ENCODE peak calls at places on chromosomes 13 and 19, in six cellular contexts. One of them, this sample, is unnamed.

GRCh38 chr19:38152461-38153379 is 71.3 kb downstream of the DPF1 start:
- DNase-seq in ovary: no peak
- DNase-seq in AG10803: no peak
- DNase-seq in choroid plexus epithelial cell: no peak
- DNase-seq in mucosa of descending colon: no peak
- DNase-seq in foreskin fibroblast: no peak
- DNase-seq in this sample: no peak

GRCh38 chr19:13234518-13234917 is 84.3 kb downstream of the IER2 start:
- DNase-seq in ovary: peak
- DNase-seq in AG10803: peak
- DNase-seq in choroid plexus epithelial cell: no peak
- DNase-seq in mucosa of descending colon: peak
- DNase-seq in foreskin fibroblast: no peak
- DNase-seq in this sample: no peak

GRCh38 chr13:28657784-28658538 is 969 bp upstream of the POMP start:
- DNase-seq in ovary: no peak
- DNase-seq in AG10803: peak
- DNase-seq in choroid plexus epithelial cell: peak
- DNase-seq in mucosa of descending colon: no peak
- DNase-seq in foreskin fibroblast: no peak
- DNase-seq in this sample: no peak

GRCh38 chr13:24386816-24387708 is 77.7 kb downstream of the C1QTNF9 start:
- DNase-seq in ovary: no peak
- DNase-seq in AG10803: no peak
- DNase-seq in choroid plexus epithelial cell: no peak
- DNase-seq in mucosa of descending colon: no peak
- DNase-seq in foreskin fibroblast: no peak
- DNase-seq in this sample: no peak

GRCh38 chr13:40069173-40070044 is 413.9 kb downstream of the COG6 start:
- DNase-seq in ovary: peak
- DNase-seq in AG10803: peak
- DNase-seq in choroid plexus epithelial cell: peak
- DNase-seq in mucosa of descending colon: peak
- DNase-seq in foreskin fibroblast: peak
- DNase-seq in this sample: peak

GRCh38 chr19:35739275-35740107 is 2.8 kb downstream of the IGFLR1 start:
- DNase-seq in ovary: peak
- DNase-seq in AG10803: no peak
- DNase-seq in choroid plexus epithelial cell: no peak
- DNase-seq in mucosa of descending colon: no peak
- DNase-seq in foreskin fibroblast: no peak
- DNase-seq in this sample: no peak

GRCh38 chr13:114309806-114310410 is 4.4 kb upstream of the CHAMP1 start:
- DNase-seq in ovary: no peak
- DNase-seq in AG10803: no peak
- DNase-seq in choroid plexus epithelial cell: no peak
- DNase-seq in mucosa of descending colon: no peak
- DNase-seq in foreskin fibroblast: no peak
- DNase-seq in this sample: no peak

GRCh38 chr13:110348309-110348625 is 41.2 kb downstream of the COL4A2 start:
- DNase-seq in ovary: no peak
- DNase-seq in AG10803: no peak
- DNase-seq in choroid plexus epithelial cell: no peak
- DNase-seq in mucosa of descending colon: no peak
- DNase-seq in foreskin fibroblast: no peak
- DNase-seq in this sample: no peak

GRCh38 chr19:47005873-47006272 is 13.8 kb upstream of the NPAS1 start:
- DNase-seq in ovary: no peak
- DNase-seq in AG10803: no peak
- DNase-seq in choroid plexus epithelial cell: no peak
- DNase-seq in mucosa of descending colon: no peak
- DNase-seq in foreskin fibroblast: no peak
- DNase-seq in this sample: no peak

GRCh38 chr19:7480222-7480974 is 8.4 kb downstream of the PEX11G start:
- DNase-seq in ovary: no peak
- DNase-seq in AG10803: no peak
- DNase-seq in choroid plexus epithelial cell: peak
- DNase-seq in mucosa of descending colon: peak
- DNase-seq in foreskin fibroblast: no peak
- DNase-seq in this sample: no peak

GRCh38 chr13:65468628-65469027 is 1761.5 kb downstream of the PCDH9 start:
- DNase-seq in ovary: no peak
- DNase-seq in AG10803: no peak
- DNase-seq in choroid plexus epithelial cell: peak
- DNase-seq in mucosa of descending colon: no peak
- DNase-seq in foreskin fibroblast: no peak
- DNase-seq in this sample: no peak

GRCh38 chr13:104837756-104838155 is 1697.7 kb downstream of the EFNB2 start:
- DNase-seq in ovary: no peak
- DNase-seq in AG10803: no peak
- DNase-seq in choroid plexus epithelial cell: peak
- DNase-seq in mucosa of descending colon: no peak
- DNase-seq in foreskin fibroblast: no peak
- DNase-seq in this sample: no peak

GRCh38 chr19:14361824-14362223 is 19.4 kb upstream of the ADGRE5 start:
- DNase-seq in ovary: no peak
- DNase-seq in AG10803: no peak
- DNase-seq in choroid plexus epithelial cell: no peak
- DNase-seq in mucosa of descending colon: no peak
- DNase-seq in foreskin fibroblast: peak
- DNase-seq in this sample: no peak

GRCh38 chr19:6610934-6611370 is 20.0 kb upstream of the CD70 start:
- DNase-seq in ovary: no peak
- DNase-seq in AG10803: peak
- DNase-seq in choroid plexus epithelial cell: peak
- DNase-seq in mucosa of descending colon: no peak
- DNase-seq in foreskin fibroblast: peak
- DNase-seq in this sample: peak

GRCh38 chr19:46727036-46727501 is 10.2 kb upstream of the PRKD2 start:
- DNase-seq in ovary: no peak
- DNase-seq in AG10803: no peak
- DNase-seq in choroid plexus epithelial cell: no peak
- DNase-seq in mucosa of descending colon: no peak
- DNase-seq in foreskin fibroblast: no peak
- DNase-seq in this sample: no peak

GRCh38 chr19:29578349-29578748 is 27.7 kb upstream of the POP4 start:
- DNase-seq in ovary: no peak
- DNase-seq in AG10803: no peak
- DNase-seq in choroid plexus epithelial cell: no peak
- DNase-seq in mucosa of descending colon: no peak
- DNase-seq in foreskin fibroblast: no peak
- DNase-seq in this sample: no peak

GRCh38 chr13:95536629-95537241 is 15.8 kb upstream of the CLDN10 start:
- DNase-seq in ovary: no peak
- DNase-seq in AG10803: peak
- DNase-seq in choroid plexus epithelial cell: peak
- DNase-seq in mucosa of descending colon: no peak
- DNase-seq in foreskin fibroblast: peak
- DNase-seq in this sample: no peak

GRCh38 chr13:99465454-99465853 is 35.8 kb upstream of the TM9SF2 start:
- DNase-seq in ovary: no peak
- DNase-seq in AG10803: no peak
- DNase-seq in choroid plexus epithelial cell: no peak
- DNase-seq in mucosa of descending colon: no peak
- DNase-seq in foreskin fibroblast: no peak
- DNase-seq in this sample: no peak

GRCh38 chr13:28027607-28028364 is 39.3 kb upstream of the URAD start:
- DNase-seq in ovary: no peak
- DNase-seq in AG10803: no peak
- DNase-seq in choroid plexus epithelial cell: no peak
- DNase-seq in mucosa of descending colon: no peak
- DNase-seq in foreskin fibroblast: no peak
- DNase-seq in this sample: no peak

GRCh38 chr19:32189956-32190706 is 155.3 kb upstream of the ZNF507 start:
- DNase-seq in ovary: no peak
- DNase-seq in AG10803: no peak
- DNase-seq in choroid plexus epithelial cell: no peak
- DNase-seq in mucosa of descending colon: no peak
- DNase-seq in foreskin fibroblast: no peak
- DNase-seq in this sample: no peak

GRCh38 chr19:6108721-6109633 is 1.3 kb downstream of the RFX2 start:
- DNase-seq in ovary: peak
- DNase-seq in AG10803: peak
- DNase-seq in choroid plexus epithelial cell: peak
- DNase-seq in mucosa of descending colon: peak
- DNase-seq in foreskin fibroblast: peak
- DNase-seq in this sample: peak

GRCh38 chr19:31054430-31054829 is 294.8 kb downstream of the TSHZ3 start:
- DNase-seq in ovary: no peak
- DNase-seq in AG10803: peak
- DNase-seq in choroid plexus epithelial cell: peak
- DNase-seq in mucosa of descending colon: peak
- DNase-seq in foreskin fibroblast: peak
- DNase-seq in this sample: peak

GRCh38 chr19:49427855-49428546 is 2.8 kb downstream of the GFY start:
- DNase-seq in ovary: no peak
- DNase-seq in AG10803: no peak
- DNase-seq in choroid plexus epithelial cell: no peak
- DNase-seq in mucosa of descending colon: no peak
- DNase-seq in foreskin fibroblast: no peak
- DNase-seq in this sample: no peak

GRCh38 chr13:60661514-60661913 is 264.5 kb downstream of the TDRD3 start:
- DNase-seq in ovary: no peak
- DNase-seq in AG10803: no peak
- DNase-seq in choroid plexus epithelial cell: no peak
- DNase-seq in mucosa of descending colon: no peak
- DNase-seq in foreskin fibroblast: no peak
- DNase-seq in this sample: no peak

GRCh38 chr13:94947392-94947791 is 235.0 kb upstream of the SOX21 start:
- DNase-seq in ovary: no peak
- DNase-seq in AG10803: no peak
- DNase-seq in choroid plexus epithelial cell: no peak
- DNase-seq in mucosa of descending colon: no peak
- DNase-seq in foreskin fibroblast: no peak
- DNase-seq in this sample: no peak

GRCh38 chr13:113245858-113246791 is 36.7 kb downstream of the CUL4A start:
- DNase-seq in ovary: no peak
- DNase-seq in AG10803: peak
- DNase-seq in choroid plexus epithelial cell: no peak
- DNase-seq in mucosa of descending colon: no peak
- DNase-seq in foreskin fibroblast: no peak
- DNase-seq in this sample: no peak
- TF ChIP-seq CTCF in ovary: no peak
- TF ChIP-seq CTCF in AG10803: peak
- TF ChIP-seq CTCF in choroid plexus epithelial cell: peak
- TF ChIP-seq CTCF in mucosa of descending colon: no peak
- TF ChIP-seq CTCF in foreskin fibroblast: peak
- TF ChIP-seq CTCF in this sample: peak

GRCh38 chr19:2627319-2627829 is 75.1 kb downstream of the GNG7 start:
- DNase-seq in ovary: peak
- DNase-seq in AG10803: peak
- DNase-seq in choroid plexus epithelial cell: peak
- DNase-seq in mucosa of descending colon: no peak
- DNase-seq in foreskin fibroblast: peak
- DNase-seq in this sample: peak

GRCh38 chr19:2625434-2625833 is 77.1 kb downstream of the GNG7 start:
- DNase-seq in ovary: no peak
- DNase-seq in AG10803: no peak
- DNase-seq in choroid plexus epithelial cell: no peak
- DNase-seq in mucosa of descending colon: peak
- DNase-seq in foreskin fibroblast: no peak
- DNase-seq in this sample: no peak

GRCh38 chr19:2627855-2628254 is 74.6 kb downstream of the GNG7 start:
- DNase-seq in ovary: no peak
- DNase-seq in AG10803: peak
- DNase-seq in choroid plexus epithelial cell: no peak
- DNase-seq in mucosa of descending colon: no peak
- DNase-seq in foreskin fibroblast: peak
- DNase-seq in this sample: no peak

GRCh38 chr19:2623743-2624142 is 78.8 kb downstream of the GNG7 start:
- DNase-seq in ovary: no peak
- DNase-seq in AG10803: no peak
- DNase-seq in choroid plexus epithelial cell: no peak
- DNase-seq in mucosa of descending colon: no peak
- DNase-seq in foreskin fibroblast: no peak
- DNase-seq in this sample: no peak

GRCh38 chr19:2624537-2625091 is 77.9 kb downstream of the GNG7 start:
- DNase-seq in ovary: no peak
- DNase-seq in AG10803: no peak
- DNase-seq in choroid plexus epithelial cell: no peak
- DNase-seq in mucosa of descending colon: no peak
- DNase-seq in foreskin fibroblast: no peak
- DNase-seq in this sample: no peak
- TF ChIP-seq CTCF in ovary: no peak
- TF ChIP-seq CTCF in AG10803: no peak
- TF ChIP-seq CTCF in choroid plexus epithelial cell: peak
- TF ChIP-seq CTCF in mucosa of descending colon: no peak
- TF ChIP-seq CTCF in foreskin fibroblast: no peak
- TF ChIP-seq CTCF in this sample: no peak

DNA sequence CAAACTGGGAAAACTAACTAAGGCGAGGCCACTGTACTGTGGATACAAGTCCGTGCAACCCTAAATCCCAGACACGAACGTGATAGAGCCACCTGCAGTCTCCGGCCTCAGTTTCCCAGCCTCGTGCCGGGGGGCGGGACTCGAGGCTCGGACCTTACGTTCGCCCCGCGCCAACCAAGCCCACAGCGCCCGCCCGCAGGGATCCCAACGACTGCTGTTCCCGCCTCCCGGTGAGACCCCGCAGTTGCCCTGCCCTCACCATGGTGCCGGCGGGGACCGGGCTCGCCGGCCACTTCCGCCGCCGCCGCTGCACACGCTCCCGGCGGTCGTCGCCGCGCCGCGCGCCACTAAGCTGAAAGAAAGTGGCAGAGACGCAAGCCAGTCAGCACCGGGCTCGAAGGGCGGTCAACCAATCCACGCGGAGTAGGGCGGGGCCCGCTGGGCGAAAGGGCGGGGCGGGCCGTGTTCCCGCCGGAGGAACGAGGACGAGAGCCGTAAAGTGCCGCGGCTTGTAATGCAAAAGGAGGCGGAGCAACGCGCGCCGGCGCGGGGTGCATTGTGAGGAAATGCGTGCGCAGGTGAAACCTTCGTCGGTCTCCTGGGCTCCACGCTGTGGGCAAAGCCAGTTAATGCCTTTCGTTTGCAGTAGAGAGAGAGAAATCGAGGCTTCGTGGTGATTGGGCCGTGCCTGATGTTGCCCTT is at the start of gene LSM4:
- DNase-seq in ovary: peak
- DNase-seq in AG10803: peak
- DNase-seq in choroid plexus epithelial cell: peak
- DNase-seq in mucosa of descending colon: peak
- DNase-seq in foreskin fibroblast: peak
- DNase-seq in this sample: peak
- TF ChIP-seq CTCF in ovary: no peak
- TF ChIP-seq CTCF in AG10803: peak
- TF ChIP-seq CTCF in choroid plexus epithelial cell: peak
- TF ChIP-seq CTCF in mucosa of descending colon: peak
- TF ChIP-seq CTCF in foreskin fibroblast: no peak
- TF ChIP-seq CTCF in this sample: peak

DNA sequence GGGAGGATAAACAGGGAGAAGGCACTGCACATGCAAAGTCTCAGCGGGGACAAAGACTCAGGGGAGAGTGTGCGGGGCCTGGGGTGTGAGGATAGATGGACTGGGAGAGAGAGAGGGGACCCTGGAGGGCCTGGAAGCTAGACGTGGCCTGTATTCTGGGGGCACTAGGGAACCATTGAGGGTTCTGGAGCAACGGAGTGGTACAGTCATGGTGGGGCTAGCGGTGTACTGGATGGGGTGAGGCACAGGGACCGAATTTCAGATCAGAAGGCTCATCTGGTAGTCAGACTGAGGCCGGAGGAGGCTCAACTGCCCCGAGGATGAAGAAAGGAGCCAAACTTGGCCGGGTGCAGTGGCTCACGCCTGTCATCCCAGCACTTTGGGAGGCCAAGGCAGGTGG is 8.0 kb upstream of the SBNO2 start:
- DNase-seq in ovary: no peak
- DNase-seq in AG10803: no peak
- DNase-seq in choroid plexus epithelial cell: no peak
- DNase-seq in mucosa of descending colon: no peak
- DNase-seq in foreskin fibroblast: no peak
- DNase-seq in this sample: no peak
- TF ChIP-seq CTCF in ovary: no peak
- TF ChIP-seq CTCF in AG10803: no peak
- TF ChIP-seq CTCF in choroid plexus epithelial cell: no peak
- TF ChIP-seq CTCF in mucosa of descending colon: no peak
- TF ChIP-seq CTCF in foreskin fibroblast: no peak
- TF ChIP-seq CTCF in this sample: no peak

This sample was measured in AG09319.